ENCODE peak calls at places on chromosomes 4 and X, in four cellular contexts. H is HFFc6, W is transverse colon, P is chondrocyte. R is an unnamed sample.
A peak's percentile ranks its signal among the peaks of the same experiment; 100 is the strongest.

GRCh38 chr4:130395871-130396270 is 1299.9 kb downstream of the C4orf33 start:
- DNase-seq in H (peak; percentile 90), W (no peak), P (no peak), R (no peak)

GRCh38 chr4:140497776-140498636 is at the start of gene MGAT4D:
- DNase-seq in H (no peak), W (peak; percentile 22), P (no peak), R (no peak)

GRCh38 chr4:81913427-81913878 is 441.7 kb upstream of the RASGEF1B start:
- DNase-seq in H (no peak), W (peak; percentile 51), P (no peak), R (no peak)

GRCh38 chr4:14627038-14627437 is 375.2 kb upstream of the CPEB2 start:
- DNase-seq in H (no peak), W (no peak), P (no peak), R (no peak)

GRCh38 chr4:2492970-2493369 is 24.1 kb downstream of the RNF4 start:
- DNase-seq in H (no peak), W (no peak), P (no peak), R (no peak)

GRCh38 chrX:78527263-78527662 is 131.9 kb downstream of the RTL3 start:
- DNase-seq in H (peak; percentile 1), W (no peak), P (no peak), R (no peak)

GRCh38 chr4:153684182-153685073 is at the start of gene TLR2:
- DNase-seq in H (no peak), W (peak; percentile 73), P (peak; percentile 90), R (no peak)

GRCh38 chr4:134935320-134935719 is 733.7 kb upstream of the PABPC4L start:
- DNase-seq in H (peak; percentile 20), W (no peak), P (no peak), R (no peak)

GRCh38 chrX:10166731-10167149 is 10.0 kb downstream of the CLCN4 start:
- DNase-seq in H (no peak), W (no peak), P (no peak), R (no peak)

GRCh38 chrX:48090123-48090522 is 18.7 kb upstream of the ZNF630 start:
- DNase-seq in H (no peak), W (no peak), P (no peak), R (no peak)

GRCh38 chr4:24141836-24142235 is 252.0 kb upstream of the PPARGC1A start:
- DNase-seq in H (no peak), W (no peak), P (no peak), R (no peak)

GRCh38 chr4:946103-946450 is 13.8 kb downstream of the TMEM175 start:
- DNase-seq in H (no peak), W (no peak), P (peak; percentile 55), R (no peak)

GRCh38 chr4:54085284-54085683 is 14.7 kb upstream of the GSX2 start:
- DNase-seq in H (peak; percentile 81), W (no peak), P (no peak), R (peak; percentile 78)

GRCh38 chr4:133096972-133097371 is 52.1 kb upstream of the PCDH10 start:
- DNase-seq in H (no peak), W (no peak), P (no peak), R (no peak)

GRCh38 chr4:136650541-136651277 is 881.6 kb downstream of the PCDH18 start:
- DNase-seq in H (no peak), W (no peak), P (no peak), R (no peak)

GRCh38 chr4:152385551-152385950 is 150.3 kb downstream of the FBXW7 start:
- DNase-seq in H (peak; percentile 18), W (no peak), P (no peak), R (no peak)

GRCh38 chr4:4542824-4543485 is 1.1 kb upstream of the STX18 start:
- DNase-seq in H (no peak), W (no peak), P (no peak), R (no peak)

GRCh38 chr4:110733901-110734300 is 111.0 kb upstream of the PITX2 start:
- DNase-seq in H (no peak), W (no peak), P (no peak), R (no peak)

GRCh38 chr4:55549888-55550287 is 3.2 kb upstream of the CLOCK start:
- DNase-seq in H (peak; percentile 90), W (no peak), P (no peak), R (no peak)

GRCh38 chr4:111628437-111628836 is 516.8 kb upstream of the FAM241A start:
- DNase-seq in H (no peak), W (no peak), P (no peak), R (no peak)

GRCh38 chr4:15737255-15737654 is 34.4 kb downstream of the BST1 start:
- DNase-seq in H (no peak), W (peak; percentile 24), P (no peak), R (no peak)

GRCh38 chr4:96524311-96524875 is 684.5 kb downstream of the PDHA2 start:
- DNase-seq in H (no peak), W (no peak), P (no peak), R (no peak)

GRCh38 chr4:26964512-26964911 is 103.9 kb downstream of the STIM2 start:
- DNase-seq in H (no peak), W (no peak), P (no peak), R (no peak)

GRCh38 chr4:123856689-123857545 is 460.3 kb downstream of the SPRY1 start:
- DNase-seq in H (peak; percentile 38), W (peak; percentile 39), P (no peak), R (no peak)

GRCh38 chr4:3041192-3042142 is 32.9 kb downstream of the HTT-AS start:
- DNase-seq in H (peak; percentile 70), W (peak; percentile 58), P (no peak), R (no peak)

GRCh38 chrX:150362599-150363481 is at the start of gene MAMLD1:
- DNase-seq in H (peak; percentile 72), W (peak; percentile 67), P (peak; percentile 90), R (peak; percentile 89)
- TF ChIP-seq CTCF in H (peak; percentile 49), W (no peak), P (peak; percentile 38), R (peak; percentile 29)

DNA sequence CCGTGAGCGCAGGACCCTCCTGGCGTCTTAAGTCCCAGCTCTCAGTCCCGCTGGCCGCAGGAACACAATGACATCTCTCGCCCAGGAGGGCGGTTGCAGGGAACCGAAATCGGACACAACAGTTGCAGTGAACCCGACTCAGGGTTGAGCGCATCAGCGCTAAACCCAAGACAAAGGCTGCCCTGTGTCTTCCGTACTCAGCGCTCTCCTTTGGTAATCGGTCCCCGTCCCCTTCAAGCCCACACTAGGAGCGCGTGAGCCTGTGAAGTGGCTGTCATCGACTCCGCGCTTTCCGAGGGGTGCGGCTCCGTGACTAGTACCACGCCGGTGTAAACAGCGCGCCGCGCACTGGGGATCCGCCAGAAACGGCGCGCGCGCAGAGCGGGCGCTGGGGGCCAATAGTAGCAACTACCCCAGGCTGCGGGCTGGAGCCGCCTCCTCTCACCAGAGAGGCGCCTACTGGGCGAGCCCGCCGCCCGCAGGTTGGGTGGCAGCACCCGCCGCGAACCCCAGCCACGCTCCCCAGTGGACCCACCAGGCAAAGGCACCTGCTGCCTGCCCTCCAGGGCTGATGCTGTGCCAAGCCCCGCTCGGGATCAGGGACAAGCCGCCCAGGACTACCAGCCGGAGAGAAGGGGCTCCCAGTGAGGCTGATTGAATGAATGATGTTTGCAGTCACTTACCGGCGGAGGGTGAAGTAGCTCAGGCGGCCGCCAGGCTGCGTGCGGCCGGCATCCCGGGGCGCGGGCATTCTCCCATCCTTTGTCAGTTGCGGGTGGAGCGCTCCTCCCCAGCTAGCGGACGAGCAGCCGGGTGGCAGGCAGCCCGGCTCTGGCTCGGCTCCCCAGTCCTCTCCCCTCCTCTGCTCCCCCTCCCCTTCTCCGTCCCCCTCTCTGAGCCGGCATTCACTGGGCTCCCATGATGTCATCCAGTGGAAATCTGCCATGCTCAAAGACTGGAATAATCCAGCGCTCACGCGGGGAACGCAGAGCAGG is 370.4 kb upstream of the SMIM31 start:
- DNase-seq in H (no peak), W (no peak), P (peak; percentile 82), R (peak; percentile 85)
- TF ChIP-seq CTCF in H (no peak), W (no peak), P (peak; percentile 75), R (peak; percentile 48)

GRCh38 chrX:145716226-145716625 is 101.4 kb upstream of the SLITRK2 start:
- DNase-seq in H (no peak), W (no peak), P (no peak), R (no peak)

DNA sequence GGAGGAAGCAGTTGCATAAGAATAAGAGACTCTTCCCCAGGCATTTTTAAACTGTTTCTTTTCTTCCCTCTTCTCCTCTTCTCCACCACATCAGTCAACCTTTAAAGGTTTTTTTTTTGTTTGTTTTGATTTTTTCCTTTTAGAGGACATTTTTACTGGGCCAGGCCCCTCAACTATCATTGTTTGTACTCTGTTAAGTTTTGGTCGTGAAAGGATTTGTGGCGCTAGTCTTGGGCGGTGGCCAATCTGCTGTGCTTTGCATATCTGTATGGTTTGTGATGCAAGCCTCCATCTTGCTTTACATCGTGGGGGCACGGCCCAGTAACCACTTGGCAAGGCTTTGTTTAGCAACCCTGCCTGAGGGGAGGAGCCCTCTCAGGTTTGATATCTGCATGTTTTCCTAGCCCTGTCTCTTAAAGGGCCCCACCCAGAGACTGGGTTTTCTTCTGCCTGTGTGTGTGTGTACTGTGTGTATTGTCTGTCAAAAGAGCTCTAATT is 101.9 kb upstream of the SLITRK2 start:
- DNase-seq in H (no peak), W (no peak), P (no peak), R (no peak)
- TF ChIP-seq CTCF in H (no peak), W (no peak), P (no peak), R (no peak)

GRCh38 chr4:107733431-107733925 is 13.4 kb upstream of the PAPSS1 start:
- DNase-seq in H (no peak), W (no peak), P (no peak), R (no peak)

GRCh38 chr4:107737470-107737869 is 17.4 kb upstream of the PAPSS1 start:
- DNase-seq in H (no peak), W (no peak), P (no peak), R (no peak)

GRCh38 chr4:107736924-107737448 is 17.0 kb upstream of the PAPSS1 start:
- DNase-seq in H (peak; percentile 42), W (peak; percentile 19), P (no peak), R (no peak)

GRCh38 chr4:107736037-107736436 is 16.0 kb upstream of the PAPSS1 start:
- DNase-seq in H (no peak), W (no peak), P (no peak), R (no peak)

DNA sequence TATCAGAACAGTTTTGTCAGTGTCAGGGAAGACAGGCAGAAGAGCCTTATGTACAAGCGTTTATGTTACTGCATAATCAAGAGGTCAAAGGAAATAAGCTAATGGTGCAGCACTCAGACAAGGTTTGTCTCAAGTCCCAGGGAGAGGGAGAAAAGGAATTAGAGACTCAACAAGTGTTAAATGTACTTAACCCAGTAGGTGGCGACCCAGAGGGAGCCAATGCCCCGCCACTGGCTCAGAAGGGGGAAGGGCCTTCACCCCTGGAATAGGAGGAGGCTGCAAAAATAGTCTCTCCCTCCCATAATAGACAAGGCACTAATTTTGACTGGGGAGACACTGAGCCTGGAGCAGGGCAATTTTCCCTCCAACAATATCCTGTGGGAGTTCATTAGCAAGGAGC is 14.1 kb upstream of the PAPSS1 start:
- DNase-seq in H (no peak), W (no peak), P (no peak), R (no peak)
- TF ChIP-seq CTCF in H (peak; percentile 69), W (no peak), P (peak; percentile 63), R (peak; percentile 33)

GRCh38 chrX:125651426-125651825 is 331.8 kb downstream of the TEX13C start:
- DNase-seq in H (no peak), W (no peak), P (no peak), R (no peak)

GRCh38 chrX:125646195-125646594 is 326.5 kb downstream of the TEX13C start:
- DNase-seq in H (no peak), W (no peak), P (peak; percentile 24), R (no peak)
- TF ChIP-seq CTCF in H (peak; percentile 18), W (no peak), P (no peak), R (no peak)

GRCh38 chrX:143669395-143669794 is 33.5 kb upstream of the SLITRK4 start:
- DNase-seq in H (no peak), W (no peak), P (no peak), R (no peak)
- TF ChIP-seq CTCF in H (peak; percentile 45), W (no peak), P (peak; percentile 50), R (no peak)